ENCODE peak calls at places on chromosomes 7 and 10, in five cellular contexts. F, W, M, T and D are unnamed samples.

GRCh38 chr7:24135003-24135817 is 148.8 kb upstream of the NPY start:
- DNase-seq in F (no peak), T (no peak), M (no peak), W (no peak), D (no peak)

GRCh38 chr10:22824520-22824919 is 103.3 kb upstream of the ARMC3 start:
- DNase-seq in T (no peak), W (no peak), M (no peak), F (no peak), D (no peak)

GRCh38 chr7:149196705-149197171 is 1.4 kb downstream of the ZNF282 start:
- DNase-seq in W (no peak), T (no peak), M (no peak), F (no peak), D (no peak)

GRCh38 chr7:31948041-31948440 is 122.2 kb downstream of the PDE1C start:
- DNase-seq in M (no peak), W (no peak), T (no peak), F (no peak), D (no peak)

GRCh38 chr10:93150289-93150688 is 76.6 kb downstream of the CYP26A1 start:
- DNase-seq in W (no peak), T (no peak), F (no peak), M (no peak), D (no peak)

GRCh38 chr10:30433286-30433778 is 652 bp upstream of the MAP3K8 start:
- DNase-seq in M (peak; percentile 94), W (peak; percentile 87), F (peak; percentile 87), T (peak; percentile 78), D (peak; percentile 24)

GRCh38 chr10:9828110-9828509 is 1189.6 kb upstream of the CELF2 start:
- DNase-seq in T (no peak), W (no peak), M (no peak), F (no peak), D (no peak)

GRCh38 chr7:16660702-16661464 is 14.9 kb downstream of the BZW2 start:
- DNase-seq in W (no peak), F (no peak), M (no peak), T (no peak), D (no peak)

GRCh38 chr7:42677751-42678231 is 234.1 kb downstream of the C7orf25 start:
- DNase-seq in F (no peak), W (peak; percentile 67), M (no peak), T (no peak), D (no peak)

GRCh38 chr7:74656421-74656910 is 1.1 kb upstream of the GTF2I start:
- DNase-seq in F (peak; percentile 73), M (peak; percentile 62), W (peak; percentile 70), T (peak; percentile 68), D (peak; percentile 53)

GRCh38 chr7:74656911-74657691 is 417 bp upstream of the GTF2I start:
- DNase-seq in T (peak; percentile 98), M (peak; percentile 100), W (peak; percentile 99), F (peak; percentile 99), D (peak; percentile 97)

GRCh38 chr7:74655785-74656420 is 1.6 kb upstream of the GTF2I start:
- DNase-seq in W (no peak), M (no peak), F (no peak), T (no peak), D (no peak)

GRCh38 chr7:74658171-74659004 is 870 bp downstream of the GTF2I start:
- DNase-seq in F (peak; percentile 96), T (peak; percentile 90), M (peak; percentile 98), W (peak; percentile 94), D (peak; percentile 71)

DNA sequence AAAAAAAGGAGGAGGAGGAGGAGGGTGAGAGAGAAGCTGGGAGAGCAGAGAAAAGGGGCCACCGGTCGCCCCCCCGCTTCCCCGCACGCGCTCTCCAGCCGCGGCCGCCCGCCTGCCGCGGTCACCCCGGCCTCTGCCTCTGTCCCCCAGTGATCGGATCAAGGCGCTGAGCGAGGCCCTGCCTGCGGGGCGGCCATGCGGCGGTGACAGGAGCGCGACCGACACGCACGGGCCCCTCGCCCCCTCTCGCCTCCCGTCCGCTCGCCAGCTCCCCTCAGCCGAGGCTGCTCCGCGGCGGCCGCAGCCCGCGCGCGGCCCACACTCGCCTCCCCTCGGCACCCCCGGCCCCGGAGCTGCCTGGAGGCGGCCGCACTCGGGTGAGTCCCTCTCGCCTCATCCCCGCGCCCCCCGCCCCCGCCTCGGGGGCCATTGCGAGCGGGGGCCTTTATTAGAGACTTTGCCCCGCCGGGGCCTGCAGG is at the start of gene GTF2I:
- DNase-seq in M (peak; percentile 82), F (no peak), W (no peak), T (no peak), D (peak; percentile 5)
- TF ChIP-seq CTCF in M (no peak), F (peak; percentile 1), W (no peak), T (no peak), D (no peak)

DNA sequence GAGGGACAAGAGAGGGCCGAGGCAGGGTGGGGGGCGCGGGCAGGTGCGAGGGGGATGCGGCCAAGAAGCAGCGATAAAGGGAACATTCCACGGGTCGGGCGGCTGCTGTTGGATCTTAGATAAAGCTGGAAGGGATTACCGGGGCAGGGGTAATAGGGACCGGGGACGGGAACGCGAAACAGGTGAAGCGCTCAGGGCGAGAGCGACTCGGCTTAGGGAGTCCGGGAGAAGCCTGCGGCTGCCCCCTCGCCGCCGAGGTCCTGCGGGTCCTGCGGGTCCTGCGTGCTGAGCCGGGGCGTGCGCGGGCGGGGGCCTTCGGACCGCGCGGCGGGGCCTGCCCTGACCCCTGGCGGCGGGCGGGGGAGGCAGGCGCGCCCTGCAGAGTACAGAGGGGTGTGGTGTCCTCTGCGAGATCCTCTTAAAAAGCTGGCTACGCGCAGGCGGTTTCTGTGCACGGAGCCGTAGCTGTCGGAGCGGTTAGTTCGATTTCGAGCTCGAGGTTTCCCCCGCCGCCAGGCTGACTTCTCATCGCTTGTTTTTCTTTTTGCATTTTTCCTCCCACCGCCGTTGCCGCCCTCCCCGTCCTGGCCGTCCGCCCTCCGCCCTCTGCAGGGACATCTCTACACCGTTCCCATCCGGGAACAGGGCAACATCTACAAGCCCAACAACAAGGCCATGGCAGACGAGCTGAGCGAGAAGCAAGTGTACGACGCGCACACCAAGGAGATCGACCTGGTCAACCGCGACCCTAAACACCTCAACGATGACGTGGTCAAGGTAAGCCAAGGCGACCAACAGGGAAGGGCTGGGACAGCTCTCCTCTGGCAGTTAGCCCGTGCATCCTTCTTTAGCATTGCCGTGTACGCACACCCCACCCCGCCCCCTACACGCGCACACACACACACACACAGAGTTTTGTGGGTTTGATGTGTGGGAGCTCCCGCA is 1.3 kb downstream of the CAV1 start:
- DNase-seq in T (peak; percentile 82), F (peak; percentile 84), W (peak; percentile 58), M (peak; percentile 89), D (peak; percentile 35)
- H3K27ac ChIP-seq in T (peak overlapping the region; percentile 95), F (peak overlapping the region; percentile 77), W (no peak overlapping the region), M (no peak overlapping the region), D (no peak overlapping the region)

GRCh38 chr7:153397906-153398305 is 638.4 kb downstream of the ACTR3B start:
- DNase-seq in T (no peak), M (no peak), W (no peak), F (no peak), D (no peak)

GRCh38 chr7:153398370-153398769 is 638.8 kb downstream of the ACTR3B start:
- DNase-seq in F (no peak), W (no peak), T (no peak), M (no peak), D (no peak)

GRCh38 chr7:153397459-153397858 is 637.9 kb downstream of the ACTR3B start:
- DNase-seq in W (no peak), M (no peak), F (no peak), T (no peak), D (no peak)

GRCh38 chr7:153399554-153399940 is 640.0 kb downstream of the ACTR3B start:
- DNase-seq in M (peak; percentile 42), F (no peak), W (no peak), T (no peak), D (no peak)

DNA sequence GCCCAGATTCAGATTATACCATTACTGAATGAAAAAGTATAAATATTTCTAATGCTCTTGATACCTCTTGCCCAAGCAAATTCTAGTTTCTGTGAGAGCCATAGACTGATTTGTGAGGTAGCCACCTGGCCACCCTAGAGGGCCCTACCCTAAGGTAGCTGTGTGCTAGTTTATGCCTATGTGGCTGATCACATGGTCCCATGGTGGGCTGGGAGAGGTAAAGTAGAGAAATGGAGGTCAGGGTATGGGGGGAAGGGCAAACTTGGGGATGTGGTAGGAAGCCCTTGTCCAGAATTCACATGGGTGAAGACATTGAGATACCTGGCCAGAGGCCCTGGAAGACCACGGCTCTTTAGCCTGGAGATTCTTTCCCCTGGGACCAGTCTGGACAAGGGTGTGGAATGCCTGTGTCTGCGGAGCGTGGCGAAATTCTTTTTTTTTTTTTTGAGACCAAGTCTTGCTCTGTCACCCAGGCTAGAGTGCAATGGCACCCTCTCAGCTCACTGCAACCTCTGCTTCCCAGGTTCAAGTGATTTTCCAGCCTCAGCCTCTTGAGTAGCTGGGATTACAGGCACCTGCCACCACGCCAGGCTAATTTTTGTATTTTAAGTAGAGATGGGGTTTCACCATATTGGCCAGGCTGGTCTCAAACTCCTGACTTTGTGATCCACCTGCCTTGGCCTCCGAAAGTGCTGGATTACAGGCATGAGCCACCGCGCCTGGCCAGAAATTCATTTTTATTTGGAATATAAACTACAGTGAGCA is 639.4 kb downstream of the ACTR3B start:
- DNase-seq in T (no peak), F (no peak), W (no peak), M (no peak), D (no peak)
- H3K27me3 ChIP-seq in T (no peaks in the 10 kb centered on the region), F (no peaks in the 10 kb centered on the region), W (no peaks in the 10 kb centered on the region), M (no peaks in the 10 kb centered on the region), D (no peaks in the 10 kb centered on the region)

GRCh38 chr10:50572017-50572491 is 51.7 kb downstream of the SGMS1 start:
- DNase-seq in F (no peak), M (no peak), W (no peak), T (no peak), D (no peak)
- TF ChIP-seq CTCF in F (no peak), M (no peak), W (no peak), T (no peak), D (no peak)

GRCh38 chr7:134703781-134704180 is 57.1 kb downstream of the BPGM start:
- DNase-seq in W (peak; percentile 54), F (no peak), M (no peak), T (no peak), D (no peak)
- H3K27ac ChIP-seq in W (no peak overlapping the region), F (no peak overlapping the region), M (peak overlapping the region; percentile 44), T (peak overlapping the region; percentile 41), D (no peak overlapping the region)